ENCODE peak calls at places on chromosomes 7 and 10, in ten cellular contexts. X is fibroblast of lung; W is lower leg skin; A is HEK293T; R is A549; T is Panc1; P is GM04503; N is kidney epithelial cell; L is effector memory CD4-positive, alpha-beta T cell; G is Ammon's horn. B is an unnamed sample.

GRCh38 chr7:23062452-23062851 is 43.1 kb upstream of the KLHL7 start:
- DNase-seq in N (no peak), R (peak), T (no peak), X (peak), G (peak), L (no peak), W (no peak), P (no peak), A (no peak), B (no peak)

GRCh38 chr7:44445986-44446671 is 44.3 kb downstream of the NUDCD3 start:
- DNase-seq in X (no peak), A (no peak), G (peak), P (no peak), R (no peak), T (no peak), N (no peak), L (no peak), W (no peak), B (no peak)

GRCh38 chr10:113788604-113789083 is 37.2 kb downstream of the PLEKHS1 start:
- DNase-seq in A (no peak), R (peak), G (peak), X (peak), N (peak), T (peak), P (peak), L (no peak), W (no peak), B (peak)

GRCh38 chr7:68752485-68752884 is 845.8 kb upstream of the AUTS2 start:
- DNase-seq in T (no peak), X (no peak), R (no peak), W (no peak), L (no peak), G (no peak), P (no peak), A (no peak), N (no peak), B (no peak)

GRCh38 chr10:8927705-8928104 is 873.2 kb downstream of the GATA3 start:
- DNase-seq in A (no peak), R (no peak), P (no peak), N (no peak), T (no peak), L (no peak), G (no peak), W (no peak), X (no peak), B (no peak)

GRCh38 chr10:119305860-119306513 is 98.6 kb downstream of the GRK5 start:
- DNase-seq in A (no peak), N (peak), L (peak), T (peak), R (peak), W (peak), G (peak), X (peak), P (peak), B (no peak)

GRCh38 chr10:132383751-132384181 is 13.2 kb upstream of the PWWP2B start:
- DNase-seq in N (no peak), A (no peak), X (no peak), W (peak), T (no peak), R (no peak), G (no peak), P (no peak), L (no peak), B (no peak)

GRCh38 chr10:118983263-118983662 is 46.3 kb upstream of the NANOS1 start:
- DNase-seq in T (no peak), R (no peak), L (no peak), P (no peak), N (no peak), G (no peak), A (no peak), X (peak), W (peak), B (no peak)

GRCh38 chr10:34024708-34025425 is 690.4 kb upstream of the NRP1 start:
- DNase-seq in G (no peak), P (no peak), T (no peak), X (peak), W (peak), N (no peak), L (no peak), A (no peak), R (peak), B (peak)

GRCh38 chr10:103188853-103189252 is 4.2 kb downstream of the NT5C2 start:
- DNase-seq in W (no peak), T (no peak), N (no peak), X (peak), A (peak), L (no peak), P (no peak), R (no peak), G (peak), B (no peak)

GRCh38 chr10:36033808-36034207 is 391.7 kb upstream of the FZD8 start:
- DNase-seq in W (no peak), X (no peak), G (no peak), T (no peak), R (no peak), L (no peak), N (no peak), P (no peak), A (no peak), B (no peak)

GRCh38 chr7:114658188-114658587 is 243.6 kb downstream of the FOXP2 start:
- DNase-seq in A (no peak), W (no peak), R (no peak), G (no peak), L (no peak), X (no peak), T (no peak), P (no peak), N (no peak), B (no peak)

GRCh38 chr7:80082214-80082613 is 52.4 kb upstream of the GNAI1 start:
- DNase-seq in R (no peak), L (no peak), P (no peak), W (no peak), A (no peak), G (no peak), N (no peak), X (no peak), T (no peak), B (no peak)

GRCh38 chr7:147497246-147497645 is 1093.3 kb upstream of the C7orf33 start:
- DNase-seq in R (no peak), G (no peak), X (no peak), A (no peak), T (no peak), N (no peak), P (no peak), L (no peak), W (no peak), B (no peak)

GRCh38 chr7:20545016-20545415 is 70.5 kb upstream of the ABCB5 start:
- DNase-seq in T (no peak), A (no peak), L (no peak), N (no peak), R (no peak), G (no peak), X (no peak), W (no peak), P (no peak), B (no peak)

GRCh38 chr10:93758911-93759410 is 1.2 kb downstream of the LGI1 start:
- DNase-seq in X (no peak), W (no peak), G (no peak), N (no peak), R (no peak), P (no peak), L (no peak), T (no peak), A (no peak), B (no peak)

GRCh38 chr7:23811540-23811939 is 101.5 kb downstream of the STK31 start:
- DNase-seq in L (no peak), T (no peak), A (no peak), R (peak), G (no peak), X (peak), N (no peak), P (no peak), W (no peak), B (no peak)

GRCh38 chr10:104452977-104453376 is 99.3 kb downstream of the CFAP58 start:
- DNase-seq in P (no peak), T (no peak), G (no peak), N (no peak), L (no peak), X (no peak), A (no peak), W (no peak), R (no peak), B (no peak)

GRCh38 chr7:93117852-93118530 is at the start of gene SAMD9:
- DNase-seq in X (peak), W (no peak), N (peak), T (peak), A (peak), R (peak), G (peak), L (peak), P (peak), B (peak)

GRCh38 chr7:22944506-22944905 is 69.4 kb downstream of the HYCC1 start:
- DNase-seq in X (no peak), T (no peak), R (no peak), A (no peak), L (no peak), W (no peak), G (no peak), P (no peak), N (no peak), B (no peak)

GRCh38 chr7:33903770-33904679 is 1.3 kb upstream of the BMPER start:
- DNase-seq in T (no peak), X (peak), P (no peak), G (peak), A (peak), R (peak), W (no peak), L (no peak), N (no peak), B (peak)

GRCh38 chr10:79098596-79099015 is 29.8 kb downstream of the ZMIZ1 start:
- DNase-seq in R (no peak), L (no peak), X (peak), W (no peak), T (no peak), P (no peak), A (no peak), N (no peak), G (no peak), B (no peak)

GRCh38 chr10:72953687-72954086 is 919 bp downstream of the PLA2G12B start:
- DNase-seq in R (no peak), L (no peak), W (no peak), P (no peak), A (no peak), X (no peak), T (no peak), G (no peak), N (no peak), B (peak)

GRCh38 chr10:7264313-7264741 is 146.5 kb downstream of the SFMBT2 start:
- DNase-seq in N (no peak), R (peak), W (no peak), T (no peak), X (peak), A (no peak), L (no peak), G (no peak), P (no peak), B (no peak)

GRCh38 chr7:116526897-116527296 is 2.1 kb downstream of the CAV1 start:
- DNase-seq in R (no peak), G (no peak), P (no peak), X (no peak), W (no peak), N (no peak), L (no peak), A (no peak), T (no peak), B (no peak)

GRCh38 chr10:62805139-62806092 is 896 bp downstream of the ADO start:
- DNase-seq in L (no peak), A (no peak), W (peak), T (no peak), N (no peak), G (peak), X (peak), P (no peak), R (peak), B (peak)

GRCh38 chr7:124033093-124033806 is 383 bp upstream of the TMEM229A start:
- DNase-seq in P (no peak), G (peak), R (no peak), A (peak), N (no peak), X (no peak), L (no peak), W (no peak), T (no peak), B (peak)

GRCh38 chr10:71241114-71241898 is 28.9 kb downstream of the UNC5B start:
- DNase-seq in A (no peak), X (peak), R (no peak), P (peak), L (no peak), T (no peak), G (no peak), W (no peak), N (no peak), B (no peak)

GRCh38 chr7:4725014-4725951 is 43.2 kb downstream of the FOXK1 start:
- DNase-seq in A (no peak), L (peak), G (peak), P (peak), R (peak), T (no peak), X (peak), W (peak), N (peak), B (peak)

GRCh38 chr7:134625571-134625970 is 21.1 kb upstream of the BPGM start:
- DNase-seq in X (peak), L (no peak), P (peak), A (no peak), W (no peak), N (no peak), G (no peak), R (no peak), T (no peak), B (no peak)

GRCh38 chr7:27535795-27536194 is 126.9 kb downstream of the HIBADH start:
- DNase-seq in W (no peak), A (no peak), L (no peak), X (no peak), T (no peak), R (no peak), P (no peak), G (no peak), N (no peak), B (no peak)

GRCh38 chr7:105992888-105993287 is 29.8 kb downstream of the CDHR3 start:
- DNase-seq in T (no peak), N (no peak), X (no peak), P (no peak), R (no peak), W (no peak), L (no peak), A (no peak), G (no peak), B (no peak)

GRCh38 chr10:131792809-131793208 is 108.0 kb upstream of the PPP2R2D start:
- DNase-seq in P (no peak), A (no peak), R (no peak), T (no peak), G (no peak), L (no peak), X (no peak), W (peak), N (no peak), B (no peak)

GRCh38 chr10:14891151-14891550 is 12.5 kb downstream of the SUV39H2 start:
- DNase-seq in G (no peak), W (no peak), L (no peak), X (no peak), P (no peak), T (no peak), A (no peak), R (no peak), N (no peak), B (no peak)

GRCh38 chr7:116776610-116777289 is 85.6 kb upstream of the CAPZA2 start:
- DNase-seq in G (no peak), P (peak), T (peak), N (peak), L (no peak), X (peak), A (no peak), W (no peak), R (peak), B (no peak)

GRCh38 chr7:88278881-88279280 is 27.8 kb downstream of the STEAP4 start:
- DNase-seq in R (no peak), X (peak), L (no peak), T (no peak), A (no peak), N (peak), W (no peak), G (peak), P (no peak), B (no peak)

GRCh38 chr7:119964640-119965542 is 308.1 kb upstream of the KCND2 start:
- DNase-seq in W (no peak), N (no peak), L (no peak), X (peak), G (no peak), A (no peak), T (no peak), P (no peak), R (no peak), B (no peak)

GRCh38 chr7:824106-824505 is 8.2 kb upstream of the SUN1 start:
- DNase-seq in R (no peak), T (no peak), A (no peak), P (no peak), G (no peak), W (no peak), X (no peak), N (no peak), L (no peak), B (no peak)